ENCODE peak calls at places on chromosomes 12 and 14, in seven cellular contexts. L, R, E, D, B, X and A are unnamed samples.
A peak's percentile ranks its signal among the peaks of the same experiment; 100 is the strongest.

GRCh38 chr14:41461380-41461779 is 145.3 kb upstream of the LRFN5 start:
- DNase-seq in L (no peak), R (no peak), E (no peak), D (no peak), B (no peak), X (no peak), A (no peak)

GRCh38 chr12:114976959-114977358 is 293.0 kb upstream of the TBX3 start:
- DNase-seq in L (no peak), R (no peak), E (peak; percentile 46), D (no peak), B (peak; percentile 21), X (no peak), A (no peak)

GRCh38 chr14:78107171-78107570 is 63.0 kb upstream of the NRXN3 start:
- DNase-seq in L (no peak), R (no peak), E (no peak), D (no peak), B (no peak), X (no peak), A (no peak)

GRCh38 chr12:49787672-49788071 is 40.5 kb downstream of the NCKAP5L start:
- DNase-seq in L (no peak), R (no peak), E (no peak), D (no peak), B (no peak), X (no peak), A (no peak)

GRCh38 chr12:106722854-106723253 is 51.6 kb upstream of the RIC8B start:
- DNase-seq in L (no peak), R (no peak), E (no peak), D (no peak), B (no peak), X (no peak), A (no peak)

GRCh38 chr14:104282332-104283196 is 144.2 kb downstream of the KIF26A start:
- DNase-seq in L (no peak), R (peak; percentile 16), E (no peak), D (no peak), B (no peak), X (no peak), A (no peak)

GRCh38 chr12:51377099-51377984 is 13.9 kb downstream of the GALNT6 start:
- DNase-seq in L (peak; percentile 72), R (no peak), E (no peak), D (no peak), B (no peak), X (no peak), A (no peak)

GRCh38 chr12:111636209-111636928 is 37.3 kb upstream of the ATXN2 start:
- DNase-seq in L (no peak), R (peak; percentile 77), E (peak; percentile 39), D (no peak), B (peak; percentile 90), X (peak; percentile 22), A (no peak)

GRCh38 chr12:7940906-7941305 is 4.9 kb upstream of the SLC2A3 start:
- DNase-seq in L (no peak), R (no peak), E (no peak), D (no peak), B (no peak), X (no peak), A (no peak)